ENCODE peak calls at places on chromosomes 2 and 18, in six cellular contexts. M is astrocyte of the spinal cord, Q is right atrium auricular region, K is psoas muscle, X is epithelial cell of proximal tubule, I is OCI-LY7. A is an unnamed sample.

GRCh38 chr2:133503323-133503722 is 64.9 kb downstream of the NCKAP5 start:
- DNase-seq in K (no peak), Q (no peak), M (no peak), I (no peak), X (no peak), A (no peak)

GRCh38 chr2:25419678-25420242 is 78.0 kb upstream of the DNMT3A start:
- DNase-seq in M (no peak), K (no peak), I (peak; percentile 97), X (no peak), Q (no peak), A (no peak)

GRCh38 chr2:121038831-121039230 is 246.2 kb downstream of the TFCP2L1 start:
- DNase-seq in M (no peak), X (peak; percentile 13), Q (no peak), K (no peak), I (no peak), A (no peak)

GRCh38 chr2:138818479-138818878 is 38.3 kb upstream of the NXPH2 start:
- DNase-seq in X (no peak), I (no peak), Q (no peak), K (no peak), M (no peak), A (no peak)

GRCh38 chr18:2402084-2402483 is 169.2 kb downstream of the METTL4 start:
- DNase-seq in I (no peak), M (peak; percentile 51), X (no peak), Q (no peak), K (no peak), A (no peak)

GRCh38 chr2:20223345-20224190 is 1.4 kb downstream of the SDC1 start:
- DNase-seq in M (peak; percentile 50), K (peak; percentile 34), X (no peak), I (no peak), Q (no peak), A (peak; percentile 38)

GRCh38 chr2:135826561-135826960 is 10.4 kb downstream of the LCT start:
- DNase-seq in Q (no peak), I (no peak), X (no peak), K (no peak), M (no peak), A (no peak)

GRCh38 chr2:190409616-190410015 is 1.5 kb downstream of the MFSD6 start:
- DNase-seq in Q (no peak), X (no peak), I (no peak), K (no peak), M (no peak), A (no peak)

GRCh38 chr2:12931211-12931844 is 214.6 kb downstream of the TRIB2 start:
- DNase-seq in I (peak; percentile 23), Q (no peak), K (no peak), M (peak; percentile 60), X (no peak), A (peak; percentile 6)

GRCh38 chr18:23683671-23684070 is 5.6 kb upstream of the LAMA3 start:
- DNase-seq in Q (no peak), I (no peak), M (no peak), X (no peak), K (no peak), A (no peak)

GRCh38 chr2:23480991-23481797 is 96.2 kb downstream of the KLHL29 start:
- DNase-seq in X (peak; percentile 59), I (no peak), Q (no peak), M (peak; percentile 83), K (no peak), A (no peak)

GRCh38 chr2:238716585-238716984 is 131.3 kb upstream of the TWIST2 start:
- DNase-seq in M (no peak), Q (peak; percentile 46), I (no peak), X (no peak), K (no peak), A (no peak)

GRCh38 chr2:219706823-219707281 is 79.4 kb downstream of the SLC4A3 start:
- DNase-seq in K (no peak), X (no peak), M (peak; percentile 64), I (no peak), Q (no peak), A (no peak)

GRCh38 chr2:186105016-186105415 is 366.4 kb downstream of the FSIP2 start:
- DNase-seq in Q (no peak), K (no peak), M (no peak), X (no peak), I (no peak), A (no peak)

GRCh38 chr2:135227386-135227785 is 175.3 kb downstream of the RAB3GAP1 start:
- DNase-seq in M (peak; percentile 17), I (no peak), K (no peak), Q (no peak), X (no peak), A (no peak)

GRCh38 chr18:46464926-46465655 is 191.9 kb downstream of the LOXHD1 start:
- DNase-seq in M (no peak), X (no peak), Q (no peak), K (no peak), I (no peak), A (no peak)

GRCh38 chr2:38444247-38444646 is 67.2 kb upstream of the ATL2 start:
- DNase-seq in Q (no peak), I (no peak), X (no peak), K (no peak), M (peak; percentile 86), A (no peak)

GRCh38 chr2:43139501-43139900 is 86.9 kb downstream of the ZFP36L2 start:
- DNase-seq in I (no peak), K (no peak), X (no peak), Q (no peak), M (no peak), A (no peak)

GRCh38 chr2:99753505-99753904 is 263.7 kb upstream of the REV1 start:
- DNase-seq in M (no peak), K (no peak), I (no peak), X (no peak), Q (no peak), A (no peak)

GRCh38 chr2:147623328-147623727 is 221.5 kb upstream of the ACVR2A start:
- DNase-seq in M (no peak), K (no peak), X (no peak), I (no peak), Q (no peak), A (no peak)

GRCh38 chr2:164606557-164606956 is 14.7 kb downstream of the GRB14 start:
- DNase-seq in Q (no peak), M (peak; percentile 69), I (no peak), X (no peak), K (no peak), A (no peak)

GRCh38 chr2:213766465-213766891 is 482.2 kb downstream of the SPAG16 start:
- DNase-seq in M (no peak), I (peak; percentile 24), Q (no peak), X (no peak), K (no peak), A (no peak)

GRCh38 chr18:9739516-9739915 is 31.4 kb downstream of the RAB31 start:
- DNase-seq in X (no peak), I (no peak), Q (no peak), M (no peak), K (no peak), A (no peak)

GRCh38 chr2:200963129-200963917 is at the start of gene ORC2:
- DNase-seq in X (peak; percentile 65), M (peak; percentile 96), K (peak; percentile 95), Q (peak; percentile 93), I (peak; percentile 95), A (peak; percentile 94)

GRCh38 chr2:200968162-200968561 is 4.7 kb upstream of the ORC2 start:
- DNase-seq in I (no peak), K (no peak), M (no peak), X (no peak), Q (no peak), A (no peak)

GRCh38 chr2:200964498-200964897 is 1.0 kb upstream of the ORC2 start:
- DNase-seq in M (no peak), X (no peak), I (no peak), K (no peak), Q (no peak), A (no peak)

GRCh38 chr2:200966770-200967169 is 3.3 kb upstream of the ORC2 start:
- DNase-seq in K (no peak), Q (no peak), I (no peak), X (no peak), M (peak; percentile 80), A (no peak)

GRCh38 chr2:200968735-200969134 is 5.3 kb upstream of the ORC2 start:
- DNase-seq in M (no peak), I (no peak), Q (no peak), K (no peak), X (no peak), A (no peak)
- TF ChIP-seq CTCF in M (no peak), I (no peak), Q (no peak), K (no peak), X (no peak), A (no peak)

GRCh38 chr18:37270666-37271052 is 294.9 kb downstream of the CELF4 start:
- DNase-seq in Q (no peak), M (no peak), X (no peak), I (no peak), K (no peak), A (no peak)

GRCh38 chr18:37274988-37275590 is 290.5 kb downstream of the CELF4 start:
- DNase-seq in K (no peak), I (no peak), M (no peak), Q (no peak), X (no peak), A (no peak)

GRCh38 chr18:37270046-37270665 is 295.4 kb downstream of the CELF4 start:
- DNase-seq in I (peak; percentile 12), Q (no peak), K (no peak), M (peak; percentile 37), X (no peak), A (peak; percentile 73)

GRCh38 chr18:37274309-37274987 is 291.1 kb downstream of the CELF4 start:
- DNase-seq in M (no peak), Q (no peak), X (no peak), K (no peak), I (no peak), A (no peak)

GRCh38 chr18:37272841-37273240 is 292.8 kb downstream of the CELF4 start:
- DNase-seq in Q (no peak), M (no peak), K (no peak), X (no peak), I (no peak), A (no peak)
- TF ChIP-seq CTCF in Q (no peak), M (no peak), K (no peak), X (no peak), I (no peak), A (no peak)

GRCh38 chr2:139992078-139992477 is 1211.9 kb upstream of the NXPH2 start:
- DNase-seq in I (no peak), M (no peak), Q (no peak), K (no peak), X (no peak), A (no peak)
- TF ChIP-seq CTCF in I (peak; percentile 15), M (no peak), Q (no peak), K (no peak), X (no peak), A (no peak)

DNA sequence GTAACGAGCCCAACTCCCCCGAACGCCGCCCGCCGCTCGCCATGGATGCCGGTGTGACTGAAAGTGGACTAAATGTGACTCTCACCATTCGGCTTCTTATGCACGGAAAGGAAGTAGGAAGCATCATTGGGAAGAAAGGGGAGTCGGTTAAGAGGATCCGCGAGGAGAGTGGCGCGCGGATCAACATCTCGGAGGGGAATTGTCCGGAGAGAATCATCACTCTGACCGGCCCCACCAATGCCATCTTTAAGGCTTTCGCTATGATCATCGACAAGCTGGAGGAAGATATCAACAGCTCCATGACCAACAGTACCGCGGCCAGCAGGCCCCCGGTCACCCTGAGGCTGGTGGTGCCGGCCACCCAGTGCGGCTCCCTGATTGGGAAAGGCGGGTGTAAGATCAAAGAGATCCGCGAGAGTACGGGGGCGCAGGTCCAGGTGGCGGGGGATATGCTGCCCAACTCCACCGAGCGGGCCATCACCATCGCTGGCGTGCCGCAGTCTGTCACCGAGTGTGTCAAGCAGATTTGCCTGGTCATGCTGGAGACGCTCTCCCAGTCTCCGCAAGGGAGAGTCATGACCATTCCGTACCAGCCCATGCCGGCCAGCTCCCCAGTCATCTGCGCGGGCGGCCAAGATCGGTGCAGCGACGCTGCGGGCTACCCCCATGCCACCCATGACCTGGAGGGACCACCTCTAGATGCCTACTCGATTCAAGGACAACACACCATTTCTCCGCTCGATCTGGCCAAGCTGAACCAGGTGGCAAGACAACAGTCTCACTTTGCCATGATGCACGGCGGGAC is 628 bp downstream of the PCBP1 start:
- DNase-seq in X (no peak), M (peak; percentile 66), I (peak; percentile 61), Q (peak; percentile 69), K (peak; percentile 63), A (peak; percentile 41)
- TF ChIP-seq CTCF in X (peak; percentile 6), M (no peak), I (no peak), Q (no peak), K (peak; percentile 12), A (no peak)